ENCODE peak calls at places on chromosome 19, in six cellular contexts. I is CD8-positive, alpha-beta memory T cell; Y is thoracic aorta; K is stomach; J is IMR-90; R is heart right ventricle. H is an unnamed sample. For H3K4me1, the result is how much of the 10 kb centered on the place peaks cover.

GRCh38 chr19:45692187-45693111 is at the start of gene QPCTL:
- DNase-seq in J (peak), K (peak), Y (peak), I (peak), R (peak), H (peak)

GRCh38 chr19:19531951-19532805 is 3.5 kb downstream of the YJEFN3 start:
- DNase-seq in I (peak), J (peak), R (peak), Y (no peak), K (peak), H (peak)

GRCh38 chr19:19650331-19650730 is 6.9 kb upstream of the GMIP start:
- DNase-seq in K (no peak), R (no peak), I (no peak), Y (no peak), J (no peak), H (peak)

GRCh38 chr19:41612483-41612882 is 14.4 kb downstream of the CEACAM4 start:
- DNase-seq in K (no peak), J (no peak), I (no peak), Y (no peak), R (no peak), H (no peak)

GRCh38 chr19:38683393-38684077 is 36.1 kb downstream of the ACTN4 start:
- DNase-seq in J (peak), Y (no peak), I (peak), K (peak), R (no peak), H (peak)

GRCh38 chr19:3358919-3359849 is 7.2 kb upstream of the NFIC start:
- DNase-seq in R (peak), K (peak), J (peak), I (peak), Y (no peak), H (no peak)

GRCh38 chr19:13689050-13689449 is 75.3 kb upstream of the MRI1 start:
- DNase-seq in R (no peak), J (peak), I (no peak), K (no peak), Y (no peak), H (no peak)

GRCh38 chr19:33194527-33194883 is 375 bp downstream of the LRP3 start:
- DNase-seq in I (no peak), Y (no peak), R (no peak), K (no peak), J (no peak), H (no peak)

DNA sequence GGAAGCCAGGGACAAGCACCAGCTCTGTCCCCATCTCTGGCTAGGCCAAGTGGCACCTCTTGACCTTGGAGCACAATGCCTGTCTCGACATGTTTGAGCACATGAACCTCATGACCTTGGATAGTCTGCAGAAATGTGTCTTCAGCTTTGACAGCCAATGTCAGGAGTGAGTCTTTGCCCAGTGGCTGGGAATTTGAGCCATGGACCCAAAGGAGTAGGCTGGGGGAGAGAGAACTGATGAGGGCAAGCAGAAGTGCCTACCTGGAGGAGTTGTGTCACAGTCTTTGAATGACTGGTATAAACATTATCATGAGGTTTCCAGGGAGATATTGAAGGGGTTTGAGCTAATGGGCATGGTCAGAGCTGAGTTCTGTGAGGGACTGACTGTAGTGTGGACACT is 6.7 kb upstream of the CYP4F12 start:
- DNase-seq in Y (no peak), K (no peak), J (no peak), I (no peak), R (no peak), H (no peak)
- H3K4me1 ChIP-seq in Y (under half), K (under half), J (under half), I (under half), R (under half), H (under half)

GRCh38 chr19:936175-936546 is 10.3 kb downstream of the ARID3A start:
- DNase-seq in J (no peak), I (no peak), R (no peak), K (no peak), Y (no peak), H (no peak)

GRCh38 chr19:939922-940321 is 14.1 kb downstream of the ARID3A start:
- DNase-seq in K (no peak), I (no peak), R (no peak), J (no peak), Y (no peak), H (no peak)

GRCh38 chr19:939439-939838 is 13.6 kb downstream of the ARID3A start:
- DNase-seq in Y (no peak), K (no peak), J (no peak), I (no peak), R (no peak), H (no peak)

GRCh38 chr19:940591-941291 is 14.9 kb downstream of the ARID3A start:
- DNase-seq in R (peak), J (peak), K (peak), I (peak), Y (peak), H (peak)

GRCh38 chr19:938233-938923 is 12.5 kb downstream of the ARID3A start:
- DNase-seq in K (no peak), I (no peak), Y (no peak), J (no peak), R (no peak), H (no peak)
- H3K4me1 ChIP-seq in K (half or more), I (under half), Y (under half), J (under half), R (under half), H (under half)

DNA sequence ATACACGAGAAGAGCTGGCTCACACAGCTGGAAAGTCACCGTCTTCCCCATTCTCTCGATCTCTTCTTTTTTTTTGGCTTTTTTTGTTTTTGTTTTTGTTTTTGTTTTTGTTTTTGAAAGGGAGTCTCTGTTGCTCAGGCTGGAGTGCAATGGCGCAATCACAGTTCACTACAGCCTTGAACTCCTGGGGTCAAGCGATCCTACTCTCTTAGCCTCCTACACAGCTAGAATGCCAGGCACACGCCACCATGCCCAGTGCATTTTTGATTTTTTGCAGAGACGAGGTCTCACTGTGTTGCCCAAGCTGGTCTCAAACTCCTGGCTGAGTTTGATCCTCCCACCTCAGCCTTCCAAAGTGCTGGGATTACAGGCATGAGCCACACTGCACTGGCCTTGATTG is 4.0 kb downstream of the FXYD3 start:
- DNase-seq in I (no peak), K (no peak), J (no peak), R (no peak), Y (no peak), H (no peak)
- H3K4me1 ChIP-seq in I (under half), K (half or more), J (under half), R (under half), Y (under half), H (under half)

DNA sequence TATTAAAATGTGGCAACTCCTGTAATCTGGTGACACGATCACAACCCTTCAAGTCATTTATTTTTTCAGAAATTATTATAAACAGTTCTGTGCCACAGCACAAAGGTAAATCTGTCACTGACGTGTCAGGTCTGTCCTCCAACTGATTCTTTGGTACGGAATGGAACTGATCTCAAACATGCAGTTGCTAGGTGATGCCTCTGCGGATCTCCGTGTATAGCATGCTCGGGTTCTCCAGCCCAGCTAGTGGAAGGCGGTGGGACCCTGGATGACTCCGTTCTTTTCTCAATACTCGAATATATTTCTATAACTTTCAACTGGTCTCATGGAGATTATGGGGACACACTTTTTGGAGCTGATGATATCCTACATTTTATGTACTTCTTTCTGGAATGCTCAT is 11.0 kb downstream of the RANBP3 start:
- DNase-seq in K (no peak), R (no peak), Y (no peak), J (no peak), I (no peak), H (no peak)
- H3K4me1 ChIP-seq in K (half or more), R (half or more), Y (under half), J (under half), I (half or more), H (half or more)

GRCh38 chr19:40450664-40451063 is 6.5 kb upstream of the SERTAD3 start:
- DNase-seq in Y (no peak), R (no peak), K (no peak), J (no peak), I (no peak), H (no peak)
- H3K4me1 ChIP-seq in Y (under half), R (under half), K (under half), J (under half), I (under half), H (under half)

GRCh38 chr19:18226956-18227780 is 930 bp upstream of the PDE4C start:
- DNase-seq in K (no peak), Y (no peak), I (no peak), R (no peak), J (no peak), H (no peak)

GRCh38 chr19:18225355-18225701 is 910 bp downstream of the PDE4C start:
- DNase-seq in R (no peak), I (no peak), J (no peak), K (no peak), Y (no peak), H (no peak)

GRCh38 chr19:18223860-18224524 is 2.2 kb downstream of the PDE4C start:
- DNase-seq in J (no peak), K (no peak), I (no peak), R (peak), Y (no peak), H (no peak)

GRCh38 chr19:18224525-18225354 is 1.5 kb downstream of the PDE4C start:
- DNase-seq in R (peak), Y (peak), J (peak), K (peak), I (peak), H (peak)

GRCh38 chr19:18225702-18226468 is at the start of gene PDE4C:
- DNase-seq in Y (no peak), K (no peak), J (no peak), R (peak), I (no peak), H (no peak)
- H3K4me1 ChIP-seq in Y (under half), K (under half), J (under half), R (under half), I (under half), H (under half)

GRCh38 chr19:46722004-46722380 is 5.1 kb upstream of the PRKD2 start:
- DNase-seq in R (no peak), Y (no peak), I (no peak), K (no peak), J (no peak), H (no peak)
- H3K4me1 ChIP-seq in R (under half), Y (under half), I (under half), K (under half), J (under half), H (under half)

H was measured in gastrocnemius medialis.